ENCODE peak calls at places on chromosomes 1 and 21, in five cellular contexts. C is fibroblast of lung, O is mesendoderm, Y is adipocyte, M is endothelial cell of umbilical vein. F is an unnamed sample.
A peak's percentile ranks its signal among the peaks of the same experiment; 100 is the strongest.

GRCh38 chr1:228980232-228980969 is 245.1 kb downstream of the RHOU start:
- DNase-seq in C (no peak), O (no peak), Y (no peak), M (no peak), F (no peak)

GRCh38 chr1:22450421-22451021 is 1.1 kb upstream of the ZBTB40 start:
- DNase-seq in C (no peak), O (no peak), Y (no peak), M (no peak), F (no peak)

GRCh38 chr1:172449585-172450523 is 6.0 kb upstream of the PIGC start:
- DNase-seq in C (peak; percentile 55), O (peak; percentile 85), Y (peak; percentile 88), M (peak; percentile 61), F (no peak)

GRCh38 chr1:29563092-29563491 is 326.8 kb downstream of the PTPRU start:
- DNase-seq in C (no peak), O (peak; percentile 19), Y (no peak), M (no peak), F (no peak)

GRCh38 chr1:5990913-5991783 is 1.1 kb downstream of the NPHP4 start:
- DNase-seq in C (peak; percentile 26), O (peak; percentile 48), Y (peak; percentile 67), M (peak; percentile 33), F (no peak)

GRCh38 chr1:194024659-194025058 is 838.2 kb upstream of the B3GALT2 start:
- DNase-seq in C (peak; percentile 94), O (no peak), Y (peak; percentile 18), M (peak; percentile 94), F (no peak)

GRCh38 chr21:38498057-38498833 is at the start of gene ERG:
- DNase-seq in C (no peak), O (no peak), Y (no peak), M (peak; percentile 94), F (no peak)

GRCh38 chr1:241947355-241947754 is 10.2 kb upstream of the BECN2 start:
- DNase-seq in C (peak; percentile 70), O (no peak), Y (no peak), M (no peak), F (no peak)

GRCh38 chr1:35883681-35884155 is 709 bp downstream of the AGO1 start:
- DNase-seq in C (peak; percentile 34), O (peak; percentile 84), Y (peak; percentile 49), M (peak; percentile 51), F (no peak)

GRCh38 chr1:31951276-31951675 is 13.1 kb upstream of the PTP4A2 start:
- DNase-seq in C (no peak), O (no peak), Y (no peak), M (no peak), F (no peak)

GRCh38 chr1:156746381-156746715 is 5.1 kb downstream of the HDGF start:
- DNase-seq in C (no peak), O (no peak), Y (no peak), M (peak; percentile 17), F (no peak)
- H3K9ac ChIP-seq in C (peak overlapping the region; percentile 96), O (peak overlapping the region; percentile 82), Y (peak overlapping the region; percentile 90), M (peak overlapping the region; percentile 98), F (peak overlapping the region; percentile 100)

GRCh38 chr21:40841524-40842196 is 5.3 kb downstream of the DSCAM start:
- DNase-seq in C (peak; percentile 40), O (peak; percentile 89), Y (peak; percentile 72), M (no peak), F (no peak)

GRCh38 chr21:40840441-40840840 is 6.5 kb downstream of the DSCAM start:
- DNase-seq in C (peak; percentile 33), O (no peak), Y (peak; percentile 55), M (no peak), F (no peak)

GRCh38 chr21:40844935-40845334 is 2.0 kb downstream of the DSCAM start:
- DNase-seq in C (no peak), O (no peak), Y (no peak), M (no peak), F (peak; percentile 17)

GRCh38 chr21:40839551-40839950 is 7.4 kb downstream of the DSCAM start:
- DNase-seq in C (peak; percentile 42), O (no peak), Y (peak; percentile 50), M (no peak), F (no peak)

DNA sequence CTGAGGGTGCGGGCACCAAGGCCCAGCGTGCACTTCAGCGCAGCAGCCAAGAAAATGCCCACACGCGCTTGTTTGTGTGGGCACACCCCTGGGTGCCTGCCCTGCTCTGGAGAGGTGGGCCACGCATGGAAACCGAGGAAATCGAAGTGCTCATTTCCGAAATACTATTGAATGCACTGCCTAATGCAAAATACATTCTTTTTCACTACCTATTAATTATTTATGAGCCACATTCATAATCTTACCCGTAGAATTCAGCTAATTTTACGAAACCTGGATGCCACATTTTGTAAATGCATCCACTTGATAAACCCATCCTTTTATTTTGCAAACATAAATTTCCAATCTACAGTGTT is 4.8 kb downstream of the DSCAM start:
- DNase-seq in C (no peak), O (no peak), Y (no peak), M (no peak), F (no peak)
- H3K27me3 ChIP-seq in C (no peaks in the 10 kb centered on the region), O (peaks cover 5% of the 10 kb centered on the region), Y (peaks cover 35% of the 10 kb centered on the region), M (no peaks in the 10 kb centered on the region), F (no peaks in the 10 kb centered on the region)

GRCh38 chr1:181033799-181034391 is at the start of gene MR1:
- DNase-seq in C (peak; percentile 74), O (peak; percentile 73), Y (peak; percentile 94), M (peak; percentile 91), F (no peak)
- H3K4me3 ChIP-seq in C (peak within 1 kb of the TSS; percentile 53), O (no peak within 1 kb of the TSS), Y (peak within 1 kb of the TSS; percentile 87), M (peak within 1 kb of the TSS; percentile 43), F (peak within 1 kb of the TSS; percentile 85)

GRCh38 chr1:27598902-27599528 is 4.9 kb downstream of the AHDC1 start:
- DNase-seq in C (peak; percentile 89), O (peak; percentile 86), Y (peak; percentile 93), M (peak; percentile 85), F (no peak)

GRCh38 chr1:27598288-27598687 is 5.7 kb downstream of the AHDC1 start:
- DNase-seq in C (no peak), O (no peak), Y (peak; percentile 63), M (no peak), F (no peak)

GRCh38 chr1:27600500-27601175 is 3.3 kb downstream of the AHDC1 start:
- DNase-seq in C (peak; percentile 57), O (peak; percentile 88), Y (peak; percentile 56), M (peak; percentile 51), F (no peak)

GRCh38 chr1:27601321-27601770 is 2.6 kb downstream of the AHDC1 start:
- DNase-seq in C (no peak), O (no peak), Y (no peak), M (no peak), F (no peak)

GRCh38 chr1:27599605-27600499 is 4.1 kb downstream of the AHDC1 start:
- DNase-seq in C (no peak), O (no peak), Y (no peak), M (no peak), F (no peak)
- H3K9ac ChIP-seq in C (no peak overlapping the region), O (peak overlapping the region; percentile 13), Y (no peak overlapping the region), M (no peak overlapping the region), F (no peak overlapping the region)